ENCODE peak calls at places on chromosomes 16 and 17, in four cellular contexts. G, W, T and F are unnamed samples. For H3K27me3 and H3K4me1, the result is how much of the 10 kb centered on the place peaks cover.

GRCh38 chr16:21614896-21615295 is 15.5 kb downstream of the METTL9 start:
- DNase-seq in G (no peak), T (no peak), W (no peak), F (no peak)

GRCh38 chr16:89037261-89038152 is 56.1 kb upstream of the ACSF3 start:
- DNase-seq in G (no peak), T (peak), W (peak), F (peak)

GRCh38 chr16:89598199-89598598 is 15.2 kb upstream of the DPEP1 start:
- DNase-seq in G (no peak), W (no peak), T (peak), F (no peak)

GRCh38 chr16:84976644-84977400 is 34.5 kb downstream of the ZDHHC7 start:
- DNase-seq in W (no peak), G (no peak), T (no peak), F (no peak)

GRCh38 chr17:348692-349425 is 3.7 kb downstream of the RPH3AL start:
- DNase-seq in G (no peak), W (no peak), T (no peak), F (no peak)

GRCh38 chr17:15892679-15893332 is 52.1 kb upstream of the ADORA2B start:
- DNase-seq in G (no peak), W (no peak), T (no peak), F (no peak)

GRCh38 chr17:47948706-47949196 is 7.4 kb downstream of the PNPO start:
- DNase-seq in T (no peak), G (no peak), W (no peak), F (no peak)

GRCh38 chr17:29731589-29731929 is 108.8 kb upstream of the CORO6 start:
- DNase-seq in G (no peak), W (no peak), T (no peak), F (no peak)

GRCh38 chr16:19694989-19695388 is 23.0 kb downstream of the KNOP1 start:
- DNase-seq in W (no peak), G (no peak), T (no peak), F (no peak)

GRCh38 chr17:41666336-41666680 is 22.4 kb upstream of the EIF1 start:
- DNase-seq in G (peak), T (peak), W (no peak), F (no peak)

GRCh38 chr16:27841911-27842310 is 221.6 kb downstream of the GSG1L start:
- DNase-seq in T (no peak), W (no peak), G (no peak), F (no peak)

GRCh38 chr16:17396762-17397498 is 73.8 kb downstream of the XYLT1 start:
- DNase-seq in G (peak), T (no peak), W (no peak), F (no peak)

GRCh38 chr17:64406321-64407200 is 15.9 kb upstream of the PECAM1 start:
- DNase-seq in W (no peak), G (no peak), T (peak), F (no peak)

GRCh38 chr16:81694494-81695285 is 84.4 kb upstream of the PLCG2 start:
- DNase-seq in T (no peak), W (no peak), G (no peak), F (no peak)

GRCh38 chr17:63688396-63689020 is 11.4 kb downstream of the LIMD2 start:
- DNase-seq in T (no peak), G (no peak), W (no peak), F (no peak)

GRCh38 chr16:55340445-55340844 is 16.4 kb downstream of the IRX6 start:
- DNase-seq in T (peak), W (no peak), G (no peak), F (no peak)

GRCh38 chr17:31499771-31500554 is 108.5 kb downstream of the RAB11FIP4 start:
- DNase-seq in T (no peak), W (no peak), G (no peak), F (no peak)

GRCh38 chr17:28997811-28998210 is 8.0 kb downstream of the SEZ6 start:
- DNase-seq in G (no peak), T (no peak), W (no peak), F (no peak)

GRCh38 chr16:12850186-12850585 is 46.5 kb upstream of the CPPED1 start:
- DNase-seq in W (no peak), T (no peak), G (no peak), F (no peak)

GRCh38 chr16:87236516-87237115 is 80.6 kb downstream of the C16orf95 start:
- DNase-seq in G (no peak), W (no peak), T (no peak), F (no peak)
- H3K27me3 ChIP-seq in G (under half), W (under half), T (under half), F (under half)

DNA sequence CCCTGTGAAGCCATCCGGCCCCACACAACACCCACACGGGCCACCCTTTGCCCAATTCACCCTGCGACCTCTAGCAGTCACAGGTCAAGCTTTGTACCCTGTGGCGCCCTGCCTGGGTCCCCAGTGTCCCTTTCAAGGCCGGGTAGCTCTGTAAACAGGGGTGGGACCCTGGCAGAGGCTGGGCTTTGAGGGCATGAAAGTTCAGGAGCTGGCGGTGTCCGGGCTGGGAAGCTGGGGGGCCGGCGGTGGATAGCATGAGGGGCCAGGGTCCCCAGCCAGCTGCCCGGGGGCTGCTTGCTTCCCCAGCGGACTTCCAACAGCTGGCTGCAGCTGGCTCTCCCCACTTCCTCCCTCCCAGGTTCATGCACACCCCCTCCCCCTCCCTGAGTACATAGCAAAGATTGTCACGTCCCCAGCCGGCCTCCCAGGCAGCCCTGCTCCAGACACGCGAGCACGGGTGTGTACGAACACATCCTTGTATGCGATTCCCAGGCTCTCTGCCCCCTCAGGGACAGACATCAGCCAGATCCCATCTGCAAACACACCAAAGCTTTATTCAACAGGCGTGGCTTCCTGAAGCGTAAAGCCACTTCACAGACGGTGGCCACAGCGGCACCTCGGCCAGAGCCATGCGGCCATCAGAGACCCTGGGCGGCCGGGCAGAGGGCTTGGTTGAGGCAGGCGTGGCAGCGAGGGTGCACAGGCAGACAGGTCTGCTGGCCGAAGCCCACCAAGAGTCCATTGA is 8.2 kb downstream of the NTHL1 start:
- DNase-seq in G (peak), W (no peak), T (no peak), F (no peak)
- H3K4me1 ChIP-seq in G (under half), W (under half), T (under half), F (half or more)

GRCh38 chr16:78325532-78325931 is 226.1 kb downstream of the WWOX start:
- DNase-seq in G (no peak), T (no peak), W (no peak), F (no peak)
- H3K4me3 ChIP-seq in G (no peak), T (no peak), W (no peak), F (no peak)

GRCh38 chr17:55261311-55261710 is 3.4 kb upstream of the HLF start:
- DNase-seq in T (no peak), G (no peak), W (no peak), F (no peak)
- H3K27me3 ChIP-seq in T (under half), G (under half), W (under half), F (under half)

GRCh38 chr16:86665929-86666328 is 87.6 kb downstream of the FOXL1 start:
- DNase-seq in W (no peak), T (no peak), G (no peak), F (no peak)

GRCh38 chr16:86664518-86665318 is 86.4 kb downstream of the FOXL1 start:
- DNase-seq in G (no peak), T (no peak), W (no peak), F (no peak)

GRCh38 chr16:86663691-86664517 is 85.6 kb downstream of the FOXL1 start:
- DNase-seq in T (no peak), W (no peak), G (no peak), F (no peak)

GRCh38 chr16:86667035-86667434 is 88.7 kb downstream of the FOXL1 start:
- DNase-seq in G (no peak), W (no peak), T (no peak), F (no peak)

GRCh38 chr16:86665319-86665675 is 86.9 kb downstream of the FOXL1 start:
- DNase-seq in T (no peak), G (no peak), W (no peak), F (no peak)
- H3K4me1 ChIP-seq in T (under half), G (under half), W (under half), F (under half)

GRCh38 chr16:4664538-4665418 is 28.6 kb upstream of the NUDT16L1 start:
- DNase-seq in T (no peak), W (no peak), G (peak), F (no peak)
- H3K4me3 ChIP-seq in T (no peak), W (no peak), G (peak), F (no peak)

GRCh38 chr17:44548714-44549230 is 8.5 kb upstream of the FZD2 start:
- DNase-seq in G (no peak), W (no peak), T (no peak), F (no peak)
- H3K27me3 ChIP-seq in G (under half), W (under half), T (under half), F (under half)

GRCh38 chr17:81291662-81292061 is 3.4 kb downstream of the SLC38A10 start:
- DNase-seq in G (peak), T (peak), W (peak), F (peak)
- H3K4me1 ChIP-seq in G (half or more), T (under half), W (under half), F (under half)

DNA sequence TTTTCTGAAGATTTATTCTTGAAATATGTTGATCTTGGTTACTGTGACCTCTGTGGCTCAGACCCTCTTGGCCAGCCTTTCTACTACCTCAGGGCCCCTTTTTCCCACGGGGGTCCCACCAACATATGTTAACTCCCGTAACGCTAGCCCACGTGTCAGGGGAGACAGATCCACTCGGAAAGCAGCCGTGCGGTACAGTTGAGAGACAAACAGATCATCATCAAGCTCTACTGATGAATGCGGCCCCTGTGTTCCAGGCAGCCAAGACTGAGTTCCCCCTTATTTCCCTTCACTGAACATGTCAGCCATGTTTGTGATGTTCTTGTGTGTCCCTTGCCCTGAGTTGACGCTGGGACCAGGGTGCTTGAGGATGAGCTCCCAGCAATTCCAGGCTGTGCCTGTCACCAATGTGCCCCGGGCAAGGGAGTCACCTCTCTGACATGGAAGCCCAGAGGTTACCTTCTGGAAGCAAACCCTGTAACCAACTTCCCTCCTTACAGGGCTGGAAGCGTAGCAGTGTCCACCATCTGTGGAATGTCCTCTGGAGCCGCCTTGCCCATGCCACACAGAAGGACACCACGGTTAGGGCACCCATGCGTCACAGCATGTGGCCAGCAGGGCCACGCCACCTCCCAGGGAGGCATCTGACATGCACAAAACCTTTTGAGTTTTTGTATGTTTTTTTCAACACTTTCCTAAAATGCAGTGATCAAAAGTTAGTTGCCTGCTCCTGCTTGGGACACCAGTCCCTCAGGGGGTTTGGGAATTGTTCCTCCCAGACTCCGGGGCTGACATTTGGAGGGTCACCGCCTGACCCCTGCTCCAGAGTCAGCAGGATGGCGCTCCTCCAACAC is 193.7 kb upstream of the CHMP6 start:
- DNase-seq in G (no peak), W (no peak), T (no peak), F (no peak)
- H3K4me3 ChIP-seq in G (no peak), W (no peak), T (no peak), F (no peak)